ENCODE peak calls at places on chromosomes 1 and 21, in seven cellular contexts. One of them, this sample, is unnamed.

GRCh38 chr1:205442051-205442721 is 13.7 kb downstream of the BLACAT1 start:
- DNase-seq in HS-5: no peak
- DNase-seq in iris pigment epithelial cell: no peak
- DNase-seq in activated CD4-positive, alpha-beta T cell treated with anti-CD3 and anti-CD28 coated beads for 48 hours: no peak
- DNase-seq in left colon: no peak
- DNase-seq in AG04450: no peak
- DNase-seq in HuH-7.5: no peak
- DNase-seq in this sample: no peak

GRCh38 chr1:168683871-168684270 is 45.1 kb downstream of the DPT start:
- DNase-seq in HS-5: no peak
- DNase-seq in iris pigment epithelial cell: no peak
- DNase-seq in activated CD4-positive, alpha-beta T cell treated with anti-CD3 and anti-CD28 coated beads for 48 hours: no peak
- DNase-seq in left colon: no peak
- DNase-seq in AG04450: no peak
- DNase-seq in HuH-7.5: no peak
- DNase-seq in this sample: no peak

GRCh38 chr1:246577082-246577719 is 10.9 kb downstream of the CNST start:
- DNase-seq in HS-5: no peak
- DNase-seq in iris pigment epithelial cell: no peak
- DNase-seq in activated CD4-positive, alpha-beta T cell treated with anti-CD3 and anti-CD28 coated beads for 48 hours: no peak
- DNase-seq in left colon: no peak
- DNase-seq in AG04450: no peak
- DNase-seq in HuH-7.5: no peak
- DNase-seq in this sample: no peak

GRCh38 chr1:207421078-207421477 is 33.0 kb upstream of the CR2 start:
- DNase-seq in HS-5: no peak
- DNase-seq in iris pigment epithelial cell: no peak
- DNase-seq in activated CD4-positive, alpha-beta T cell treated with anti-CD3 and anti-CD28 coated beads for 48 hours: no peak
- DNase-seq in left colon: no peak
- DNase-seq in AG04450: no peak
- DNase-seq in HuH-7.5: no peak
- DNase-seq in this sample: no peak

GRCh38 chr21:45266518-45267389 is 20.9 kb downstream of the POFUT2 start:
- DNase-seq in HS-5: no peak
- DNase-seq in iris pigment epithelial cell: peak; percentile 21
- DNase-seq in activated CD4-positive, alpha-beta T cell treated with anti-CD3 and anti-CD28 coated beads for 48 hours: peak; percentile 51
- DNase-seq in left colon: no peak
- DNase-seq in AG04450: no peak
- DNase-seq in HuH-7.5: no peak
- DNase-seq in this sample: no peak

GRCh38 chr1:182608850-182609610 is 4.8 kb upstream of the RGS16 start:
- DNase-seq in HS-5: no peak
- DNase-seq in iris pigment epithelial cell: peak; percentile 60
- DNase-seq in activated CD4-positive, alpha-beta T cell treated with anti-CD3 and anti-CD28 coated beads for 48 hours: no peak
- DNase-seq in left colon: no peak
- DNase-seq in AG04450: no peak
- DNase-seq in HuH-7.5: no peak
- DNase-seq in this sample: peak; percentile 62

GRCh38 chr1:97210302-97210701 is 488.7 kb downstream of the PTBP2 start:
- DNase-seq in HS-5: no peak
- DNase-seq in iris pigment epithelial cell: peak; percentile 9
- DNase-seq in activated CD4-positive, alpha-beta T cell treated with anti-CD3 and anti-CD28 coated beads for 48 hours: no peak
- DNase-seq in left colon: no peak
- DNase-seq in AG04450: no peak
- DNase-seq in HuH-7.5: no peak
- DNase-seq in this sample: no peak

GRCh38 chr1:90919190-90919719 is 102.6 kb downstream of the ZNF644 start:
- DNase-seq in HS-5: no peak
- DNase-seq in iris pigment epithelial cell: no peak
- DNase-seq in activated CD4-positive, alpha-beta T cell treated with anti-CD3 and anti-CD28 coated beads for 48 hours: no peak
- DNase-seq in left colon: no peak
- DNase-seq in AG04450: no peak
- DNase-seq in HuH-7.5: no peak
- DNase-seq in this sample: no peak

GRCh38 chr1:112461200-112461871 is 47.4 kb upstream of the WNT2B start:
- DNase-seq in HS-5: no peak
- DNase-seq in iris pigment epithelial cell: peak; percentile 38
- DNase-seq in activated CD4-positive, alpha-beta T cell treated with anti-CD3 and anti-CD28 coated beads for 48 hours: no peak
- DNase-seq in left colon: no peak
- DNase-seq in AG04450: no peak
- DNase-seq in HuH-7.5: no peak
- DNase-seq in this sample: no peak

GRCh38 chr1:228955691-228956090 is 220.4 kb downstream of the RHOU start:
- DNase-seq in HS-5: peak; percentile 47
- DNase-seq in iris pigment epithelial cell: peak; percentile 77
- DNase-seq in activated CD4-positive, alpha-beta T cell treated with anti-CD3 and anti-CD28 coated beads for 48 hours: no peak
- DNase-seq in left colon: no peak
- DNase-seq in AG04450: peak; percentile 18
- DNase-seq in HuH-7.5: no peak
- DNase-seq in this sample: no peak